ENCODE peak calls at places on chromosomes 5 and 9, in six cellular contexts. R is HFF-Myc, B is right atrium auricular region, A is WTC11, O is AG10803, L is sigmoid colon. N is an unnamed sample.

GRCh38 chr9:125826850-125827249 is 79.7 kb downstream of the PBX3 start:
- DNase-seq in R (no peak), B (no peak), A (no peak), O (no peak), L (no peak), N (no peak)

GRCh38 chr5:143806568-143806967 is 5.4 kb upstream of the HMHB1 start:
- DNase-seq in R (no peak), B (no peak), A (no peak), O (no peak), L (no peak), N (no peak)

GRCh38 chr5:54517512-54518145 is at the start of gene SNX18:
- DNase-seq in R (peak; percentile 60), B (peak; percentile 92), A (peak; percentile 88), O (peak; percentile 95), L (peak; percentile 96), N (peak; percentile 95)

GRCh38 chr5:144332265-144332664 is 161.6 kb downstream of the KCTD16 start:
- DNase-seq in R (no peak), B (no peak), A (peak; percentile 17), O (no peak), L (no peak), N (no peak)

GRCh38 chr9:121194730-121195129 is 6.9 kb downstream of the RAB14 start:
- DNase-seq in R (no peak), B (no peak), A (no peak), O (no peak), L (no peak), N (no peak)

GRCh38 chr5:161372682-161373344 is 173.7 kb downstream of the GABRB2 start:
- DNase-seq in R (no peak), B (no peak), A (no peak), O (no peak), L (no peak), N (no peak)

GRCh38 chr5:41253109-41253508 is 39.8 kb upstream of the C6 start:
- DNase-seq in R (no peak), B (no peak), A (no peak), O (no peak), L (no peak), N (no peak)

GRCh38 chr9:128685636-128686489 is 3.2 kb upstream of the SET start:
- DNase-seq in R (no peak), B (no peak), A (no peak), O (no peak), L (no peak), N (no peak)

GRCh38 chr9:79123419-79123818 is 448.3 kb upstream of the TLE4 start:
- DNase-seq in R (no peak), B (no peak), A (no peak), O (no peak), L (no peak), N (no peak)

DNA sequence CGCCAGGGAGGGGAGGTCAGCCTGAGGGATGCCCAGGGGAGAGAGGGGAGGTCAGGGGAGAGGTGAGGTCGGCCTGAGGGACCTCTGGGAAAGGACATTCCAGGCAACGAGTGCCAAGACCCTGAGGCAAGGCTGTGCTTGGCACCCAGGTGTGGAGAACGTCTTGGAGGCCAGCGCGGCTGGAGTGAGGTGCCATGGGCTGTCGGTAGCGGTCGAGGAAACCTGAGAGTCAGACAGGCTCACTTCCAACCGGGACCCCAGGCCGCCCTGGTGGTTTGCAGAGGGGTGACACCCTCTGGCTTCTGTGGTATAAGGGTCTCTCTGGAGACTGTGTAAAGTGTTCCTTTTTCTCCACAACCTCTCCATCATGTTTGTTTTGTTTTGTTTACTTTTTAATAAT is 82.9 kb downstream of the CACNA1B start:
- DNase-seq in R (no peak), B (no peak), A (peak; percentile 72), O (no peak), L (no peak), N (no peak)
- TF ChIP-seq CTCF in R (peak; percentile 5), B (no peak), A (peak; percentile 41), O (no peak), L (no peak), N (peak; percentile 54)

GRCh38 chr5:148846930-148847329 is 20.5 kb downstream of the ADRB2 start:
- DNase-seq in R (no peak), B (no peak), A (no peak), O (no peak), L (no peak), N (no peak)

GRCh38 chr5:148843510-148844318 is 17.3 kb downstream of the ADRB2 start:
- DNase-seq in R (no peak), B (no peak), A (no peak), O (peak; percentile 29), L (no peak), N (no peak)

GRCh38 chr5:148841519-148841918 is 15.1 kb downstream of the ADRB2 start:
- DNase-seq in R (no peak), B (no peak), A (no peak), O (no peak), L (no peak), N (no peak)

GRCh38 chr5:148842161-148842560 is 15.8 kb downstream of the ADRB2 start:
- DNase-seq in R (no peak), B (no peak), A (no peak), O (no peak), L (no peak), N (no peak)

DNA sequence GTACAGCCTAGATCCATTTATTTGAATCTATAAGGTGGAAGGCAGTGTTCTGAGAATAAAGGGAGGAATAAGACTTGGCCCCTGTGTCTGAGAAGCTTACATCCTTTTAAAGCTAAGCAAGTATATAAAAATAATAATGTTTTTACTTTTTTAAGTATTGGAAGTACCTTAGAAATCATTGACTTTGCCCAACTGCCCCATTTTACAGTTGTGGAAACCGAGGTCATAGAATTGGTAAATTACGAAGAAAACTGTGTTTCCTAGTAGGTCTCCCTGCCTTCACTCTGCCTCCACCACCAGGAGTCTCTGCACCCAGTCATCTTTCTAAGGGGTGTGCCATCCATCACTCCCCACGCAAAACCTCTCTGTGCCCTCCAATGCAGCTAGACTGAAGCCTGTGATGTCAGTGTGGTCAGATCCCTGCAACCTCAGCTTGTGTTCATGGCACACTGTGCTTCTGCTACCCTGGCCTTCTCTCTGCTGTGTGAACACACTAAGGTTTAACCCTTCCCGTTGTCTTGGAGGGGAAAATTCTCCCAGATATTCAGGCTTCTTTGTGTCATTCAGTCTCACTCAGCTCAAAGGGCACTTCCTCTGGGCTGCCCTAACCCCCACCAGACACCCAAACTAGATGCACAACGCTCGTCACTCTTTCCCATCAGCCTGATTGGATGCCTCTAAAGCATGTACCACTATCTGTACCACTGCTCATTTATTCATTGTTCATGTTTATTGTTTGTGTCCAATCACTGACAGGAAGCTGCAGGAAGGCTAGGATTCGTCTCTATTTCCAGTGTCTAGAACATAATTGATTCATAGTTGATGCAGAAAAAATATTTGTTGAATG is 18.2 kb downstream of the ADRB2 start:
- DNase-seq in R (no peak), B (no peak), A (no peak), O (no peak), L (no peak), N (no peak)
- TF ChIP-seq CTCF in R (no peak), B (no peak), A (no peak), O (no peak), L (no peak), N (no peak)

GRCh38 chr9:37428345-37428744 is 5.8 kb downstream of the GRHPR start:
- DNase-seq in R (no peak), B (no peak), A (no peak), O (no peak), L (peak; percentile 53), N (no peak)

GRCh38 chr9:37433754-37434435 is 11.4 kb downstream of the GRHPR start:
- DNase-seq in R (no peak), B (no peak), A (peak; percentile 55), O (no peak), L (peak; percentile 45), N (no peak)

GRCh38 chr9:37429441-37430285 is 7.2 kb downstream of the GRHPR start:
- DNase-seq in R (no peak), B (no peak), A (no peak), O (no peak), L (peak; percentile 57), N (no peak)

GRCh38 chr9:37432020-37432419 is 9.5 kb downstream of the GRHPR start:
- DNase-seq in R (no peak), B (no peak), A (no peak), O (no peak), L (peak; percentile 38), N (no peak)

DNA sequence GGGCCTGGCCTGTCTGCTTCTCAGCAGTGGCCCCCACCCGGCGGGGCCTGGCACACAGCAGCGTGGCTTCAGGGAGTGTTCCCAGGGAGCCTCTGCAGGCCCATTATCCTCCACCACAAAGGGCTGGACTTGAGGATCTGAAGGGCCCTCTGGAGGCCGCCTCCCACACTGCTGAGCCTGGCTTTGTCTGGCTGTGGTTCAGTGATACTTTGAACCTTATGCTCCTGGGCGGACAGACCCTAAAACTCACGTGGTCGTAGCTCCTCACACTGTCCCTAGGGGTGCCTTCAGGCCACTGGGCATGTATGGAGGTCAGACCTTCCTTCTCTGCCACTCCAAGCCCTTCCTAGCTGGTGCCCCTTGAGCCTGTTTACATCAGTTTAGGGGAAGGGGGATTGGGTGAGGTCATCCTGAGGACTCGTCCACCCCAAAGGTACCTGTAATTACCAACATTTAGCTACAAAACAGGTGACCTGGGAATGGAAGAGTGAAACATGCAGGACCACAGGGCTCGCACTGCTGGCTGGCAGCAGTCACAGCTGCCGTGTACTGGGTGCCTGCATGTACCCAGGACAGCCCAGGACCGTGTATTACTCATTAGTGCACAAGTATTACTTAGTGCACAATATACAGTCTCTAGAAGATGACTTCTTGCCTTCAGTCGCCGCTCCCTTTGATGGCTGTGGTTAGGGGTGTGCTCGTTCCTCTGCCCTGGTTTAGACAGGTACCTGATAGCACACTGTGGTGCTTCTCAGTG is 8.5 kb downstream of the GRHPR start:
- DNase-seq in R (no peak), B (no peak), A (peak; percentile 30), O (no peak), L (peak; percentile 66), N (no peak)
- TF ChIP-seq CTCF in R (no peak), B (no peak), A (no peak), O (peak; percentile 6), L (no peak), N (no peak)

DNA sequence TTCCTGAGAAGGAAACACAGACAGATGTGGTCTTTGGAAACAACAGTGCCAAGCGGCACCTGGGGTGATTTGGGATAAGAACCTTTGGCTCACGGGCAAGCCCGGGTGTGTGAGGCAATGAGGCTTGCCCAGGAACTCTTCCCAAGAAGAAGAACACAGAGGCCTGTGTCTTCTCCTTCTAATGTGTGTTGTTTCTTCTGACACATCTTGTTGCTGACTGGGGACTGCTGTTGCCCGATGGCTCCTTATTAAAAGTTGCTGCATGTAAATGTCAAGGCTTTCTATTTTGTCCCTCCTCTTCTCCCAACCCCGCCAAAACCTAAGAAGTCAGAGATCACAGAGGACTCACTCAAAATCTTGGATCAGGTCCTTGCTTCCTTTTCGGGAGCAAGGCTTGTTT is 232.3 kb downstream of the GADD45G start:
- DNase-seq in R (no peak), B (peak; percentile 51), A (no peak), O (no peak), L (peak; percentile 80), N (no peak)
- TF ChIP-seq CTCF in R (no peak), B (no peak), A (no peak), O (no peak), L (no peak), N (no peak)

N was measured in type B pancreatic cell.